ENCODE peak calls at places on chromosomes 1 and 21, in ten cellular contexts. S is dorsolateral prefrontal cortex, L is choroid plexus epithelial cell, Q is cardiac fibroblast, X is heart left ventricle, K is lower lobe of right lung, E is psoas muscle, O is fibroblast of pulmonary artery, I is HFF-Myc, C is heart right ventricle. P is an unnamed sample.

GRCh38 chr1:13828454-13829151 is 128.6 kb downstream of the PRDM2 start:
- DNase-seq in X (no peak), Q (peak; percentile 23), S (no peak), O (no peak), C (no peak), K (peak; percentile 82), L (peak; percentile 16), E (no peak), I (no peak), P (no peak)

GRCh38 chr1:53348491-53349368 is 20.9 kb upstream of the LRP8 start:
- DNase-seq in E (no peak), Q (no peak), I (no peak), S (no peak), O (no peak), K (no peak), X (peak; percentile 16), C (no peak), L (peak; percentile 47), P (no peak)

GRCh38 chr1:116432655-116433282 is 59.7 kb downstream of the ATP1A1 start:
- DNase-seq in E (no peak), X (no peak), L (no peak), C (no peak), O (no peak), S (no peak), Q (no peak), I (no peak), K (no peak), P (no peak)

GRCh38 chr1:234909851-234910250 is 218.8 kb downstream of the TOMM20 start:
- DNase-seq in E (no peak), C (no peak), Q (no peak), K (no peak), S (no peak), X (no peak), O (no peak), I (no peak), L (no peak), P (no peak)

GRCh38 chr1:230905733-230906132 is 37.4 kb upstream of the C1orf198 start:
- DNase-seq in L (no peak), I (no peak), X (no peak), S (no peak), O (peak; percentile 73), E (no peak), K (no peak), Q (peak; percentile 77), C (no peak), P (peak; percentile 25)

GRCh38 chr1:27658951-27659496 is 13.0 kb downstream of the IFI6 start:
- DNase-seq in E (peak; percentile 40), X (no peak), K (no peak), S (no peak), L (no peak), O (peak; percentile 51), C (no peak), I (no peak), Q (peak; percentile 90), P (peak; percentile 52)

GRCh38 chr21:17900281-17900989 is 81.3 kb upstream of the C21orf91 start:
- DNase-seq in C (peak; percentile 51), E (peak; percentile 13), I (no peak), S (no peak), Q (no peak), O (no peak), X (peak; percentile 36), L (no peak), K (no peak), P (no peak)

GRCh38 chr1:9058465-9058864 is 11.0 kb downstream of the SLC2A5 start:
- DNase-seq in Q (no peak), S (no peak), I (no peak), L (peak; percentile 31), X (no peak), O (peak; percentile 24), E (peak; percentile 35), K (no peak), C (no peak), P (peak; percentile 39)

GRCh38 chr21:33019885-33020557 is 5.7 kb upstream of the OLIG2 start:
- DNase-seq in E (no peak), I (no peak), O (no peak), S (no peak), L (no peak), Q (no peak), K (no peak), X (no peak), C (no peak), P (no peak)

GRCh38 chr1:156692958-156693857 is 12.2 kb downstream of the CRABP2 start:
- DNase-seq in S (no peak), X (no peak), E (no peak), I (no peak), Q (no peak), L (no peak), K (peak; percentile 61), C (no peak), O (no peak), P (no peak)

GRCh38 chr1:156816561-156817328 is at the start of gene SH2D2A:
- DNase-seq in K (peak; percentile 67), Q (peak; percentile 67), C (peak; percentile 45), S (no peak), X (peak; percentile 71), L (peak; percentile 74), O (peak; percentile 66), E (no peak), I (no peak), P (peak; percentile 47)

GRCh38 chr1:111769517-111770146 is 13.9 kb downstream of the DDX20 start:
- DNase-seq in E (no peak), L (peak; percentile 88), K (no peak), Q (peak; percentile 85), I (peak; percentile 48), S (no peak), O (peak; percentile 86), X (no peak), C (no peak), P (peak; percentile 86)

GRCh38 chr1:108511764-108512163 is 48.1 kb upstream of the EEIG2 start:
- DNase-seq in S (no peak), X (no peak), E (no peak), K (no peak), O (no peak), Q (no peak), L (no peak), C (no peak), I (no peak), P (no peak)

GRCh38 chr1:15152318-15153183 is 996 bp upstream of the TMEM51 start:
- DNase-seq in Q (peak; percentile 93), K (peak; percentile 89), O (peak; percentile 89), S (peak; percentile 58), E (peak; percentile 76), L (peak; percentile 94), X (peak; percentile 82), C (peak; percentile 76), I (peak; percentile 89), P (peak; percentile 96)

GRCh38 chr1:110800079-110800478 is 72.9 kb upstream of the CD53 start:
- DNase-seq in O (no peak), L (no peak), E (no peak), K (no peak), S (no peak), X (no peak), I (no peak), C (no peak), Q (no peak), P (no peak)

GRCh38 chr1:212981025-212981495 is 30.7 kb downstream of the VASH2 start:
- DNase-seq in S (no peak), O (peak; percentile 14), Q (no peak), L (no peak), X (peak; percentile 63), E (peak; percentile 37), I (no peak), C (peak; percentile 35), K (peak; percentile 57), P (no peak)

GRCh38 chr1:100893718-100894117 is 924 bp downstream of the EXTL2 start:
- DNase-seq in I (no peak), E (no peak), O (no peak), S (no peak), L (no peak), K (no peak), C (no peak), X (no peak), Q (no peak), P (no peak)

GRCh38 chr1:30045304-30046090 is 677.9 kb downstream of the MATN1 start:
- DNase-seq in E (no peak), K (no peak), I (no peak), L (no peak), X (no peak), C (no peak), O (no peak), Q (no peak), S (no peak), P (no peak)

GRCh38 chr1:43796111-43796581 is 88.8 kb downstream of the ST3GAL3 start:
- DNase-seq in E (no peak), L (peak; percentile 87), X (no peak), K (no peak), C (no peak), O (peak; percentile 65), I (no peak), S (no peak), Q (peak; percentile 55), P (peak; percentile 79)
- TF ChIP-seq CTCF in E (no peak), L (no peak), X (no peak), K (no peak), C (no peak), O (no peak), I (no peak), S (no peak), Q (no peak), P (no peak)

DNA sequence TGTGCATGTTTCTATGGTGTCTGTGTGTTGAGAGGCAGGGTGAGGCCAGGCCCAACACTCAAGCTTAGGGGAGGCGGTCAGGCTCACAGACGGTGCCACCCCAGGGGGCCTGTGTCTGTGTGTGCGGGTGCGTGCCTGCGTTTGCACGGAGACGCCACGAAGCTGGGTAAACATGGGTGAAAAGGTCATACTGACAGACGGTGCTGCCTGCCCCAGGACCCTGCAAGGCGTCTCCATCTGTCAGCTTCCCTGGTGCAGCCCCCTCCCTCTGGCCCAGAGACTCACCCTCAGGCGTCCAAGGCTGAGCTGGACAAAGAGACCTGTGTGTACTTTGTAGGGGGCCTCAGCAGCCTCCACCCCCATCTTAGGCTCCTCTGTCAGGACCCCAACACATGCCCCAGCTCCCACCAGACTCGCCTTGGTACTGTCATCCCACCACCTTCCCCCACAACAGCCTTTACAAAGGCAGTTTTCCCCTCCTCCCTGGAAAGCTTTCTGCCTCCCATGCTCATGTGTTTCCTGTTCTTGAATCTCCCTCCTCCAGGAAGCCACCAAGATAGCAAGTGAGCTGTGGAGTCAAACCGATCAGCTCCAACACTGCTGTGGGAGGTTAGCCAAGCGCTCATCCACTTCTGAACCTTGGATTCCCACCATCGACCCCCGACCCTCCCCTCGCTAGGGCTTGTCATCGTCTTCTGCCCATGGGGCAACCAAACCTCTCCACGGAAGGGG is 34.1 kb downstream of the PTPRF start:
- DNase-seq in K (no peak), E (no peak), S (no peak), O (no peak), L (peak; percentile 25), X (no peak), C (no peak), Q (no peak), I (no peak), P (no peak)
- H3K4me3 ChIP-seq in K (peak overlapping the region; percentile 58), E (peak overlapping the region; percentile 69), S (peak overlapping the region; percentile 74), O (no peak overlapping the region), L (no peak overlapping the region), X (peak overlapping the region; percentile 56), C (peak overlapping the region; percentile 62), Q (no peak overlapping the region), I (no peak overlapping the region), P (no peak overlapping the region)

GRCh38 chr1:88552226-88552625 is 131.8 kb upstream of the PKN2 start:
- DNase-seq in I (no peak), S (no peak), C (no peak), O (no peak), L (no peak), E (no peak), Q (no peak), X (no peak), K (no peak), P (no peak)
- TF ChIP-seq CTCF in I (no peak), S (no peak), C (no peak), O (no peak), L (no peak), E (no peak), Q (no peak), X (no peak), K (no peak), P (no peak)

GRCh38 chr1:178096421-178096820 is 2.5 kb downstream of the RASAL2 start:
- DNase-seq in I (no peak), E (no peak), S (no peak), Q (peak; percentile 43), O (peak; percentile 23), K (no peak), L (peak; percentile 32), X (no peak), C (no peak), P (no peak)
- H3K4me3 ChIP-seq in I (no peak overlapping the region), E (peak overlapping the region; percentile 72), S (peak overlapping the region; percentile 74), Q (peak overlapping the region; percentile 94), O (peak overlapping the region; percentile 95), K (peak overlapping the region; percentile 97), L (peak overlapping the region; percentile 86), X (peak overlapping the region; percentile 92), C (peak overlapping the region; percentile 98), P (peak overlapping the region; percentile 86)

P was measured in fibroblast of villous mesenchyme.